ENCODE peak calls at places on chromosomes 13 and 19, in six cellular contexts. Y is CD4-positive, alpha-beta memory T cell; E is ascending aorta; X is substantia nigra; A is uterus; S is OCI-LY7. C is an unnamed sample.

GRCh38 chr13:99063952-99064351 is 86.1 kb upstream of the DOCK9 start:
- DNase-seq in Y (no peak), E (no peak), X (no peak), A (no peak), S (no peak), C (no peak)

GRCh38 chr13:46478641-46479040 is 74.3 kb upstream of the LRCH1 start:
- DNase-seq in Y (no peak), E (no peak), X (no peak), A (no peak), S (no peak), C (no peak)

GRCh38 chr13:52599853-52600603 is 42.2 kb upstream of the HNRNPA1L2 start:
- DNase-seq in Y (no peak), E (no peak), X (peak), A (peak), S (peak), C (no peak)

GRCh38 chr19:15911599-15912237 is 13.8 kb upstream of the CYP4F2 start:
- DNase-seq in Y (no peak), E (no peak), X (no peak), A (no peak), S (no peak), C (no peak)

GRCh38 chr19:46376241-46377153 is 29.6 kb downstream of the PPP5C start:
- DNase-seq in Y (no peak), E (peak), X (no peak), A (no peak), S (no peak), C (no peak)

GRCh38 chr13:58619396-58620113 is 988.0 kb downstream of the PCDH17 start:
- DNase-seq in Y (no peak), E (no peak), X (no peak), A (no peak), S (no peak), C (no peak)

GRCh38 chr19:10915511-10916091 is 12.8 kb downstream of the YIPF2 start:
- DNase-seq in Y (no peak), E (no peak), X (no peak), A (no peak), S (no peak), C (no peak)

GRCh38 chr13:51825165-51825592 is 19.8 kb downstream of the TMEM272 start:
- DNase-seq in Y (peak), E (no peak), X (no peak), A (peak), S (peak), C (no peak)

GRCh38 chr13:28355822-28356371 is 139.0 kb downstream of the FLT1 start:
- DNase-seq in Y (no peak), E (no peak), X (no peak), A (no peak), S (no peak), C (no peak)

GRCh38 chr13:87698268-87698667 is 27.1 kb downstream of the SLITRK5 start:
- DNase-seq in Y (no peak), E (no peak), X (no peak), A (no peak), S (no peak), C (no peak)

GRCh38 chr13:48507024-48507423 is 25.9 kb downstream of the RCBTB2 start:
- DNase-seq in Y (no peak), E (no peak), X (no peak), A (no peak), S (no peak), C (peak)

GRCh38 chr19:16252459-16253205 is 54.9 kb downstream of the AP1M1 start:
- DNase-seq in Y (no peak), E (no peak), X (peak), A (no peak), S (peak), C (no peak)

GRCh38 chr19:10921909-10922637 is 6.4 kb downstream of the YIPF2 start:
- DNase-seq in Y (no peak), E (no peak), X (no peak), A (no peak), S (no peak), C (no peak)

GRCh38 chr13:107866666-107867623 is 348.4 kb downstream of the LIG4 start:
- DNase-seq in Y (no peak), E (no peak), X (peak), A (no peak), S (no peak), C (no peak)

GRCh38 chr13:50375792-50376191 is 360.5 kb downstream of the KCNRG start:
- DNase-seq in Y (no peak), E (no peak), X (no peak), A (no peak), S (peak), C (no peak)

GRCh38 chr19:44741841-44742352 is 6.6 kb upstream of the BCL3 start:
- DNase-seq in Y (no peak), E (peak), X (peak), A (peak), S (no peak), C (peak)

GRCh38 chr13:67635754-67636153 is 405.6 kb upstream of the PCDH9 start:
- DNase-seq in Y (no peak), E (no peak), X (no peak), A (no peak), S (no peak), C (no peak)

GRCh38 chr13:110345266-110345665 is 38.2 kb downstream of the COL4A2 start:
- DNase-seq in Y (no peak), E (no peak), X (no peak), A (peak), S (no peak), C (no peak)

GRCh38 chr13:58369941-58370340 is 738.4 kb downstream of the PCDH17 start:
- DNase-seq in Y (no peak), E (no peak), X (no peak), A (no peak), S (no peak), C (no peak)

GRCh38 chr13:101654916-101655315 is 202.4 kb downstream of the ITGBL1 start:
- DNase-seq in Y (no peak), E (no peak), X (no peak), A (no peak), S (no peak), C (no peak)

GRCh38 chr19:38527466-38528136 is 90.2 kb downstream of the MAP4K1 start:
- DNase-seq in Y (no peak), E (no peak), X (no peak), A (no peak), S (peak), C (no peak)

GRCh38 chr13:110289174-110289573 is 17.8 kb downstream of the COL4A1 start:
- DNase-seq in Y (no peak), E (no peak), X (no peak), A (no peak), S (no peak), C (no peak)

GRCh38 chr19:39402417-39403297 is 4.0 kb upstream of the ZFP36 start:
- DNase-seq in Y (peak), E (peak), X (peak), A (peak), S (peak), C (no peak)

GRCh38 chr19:55473201-55473600 is 3.2 kb upstream of the ZNF628 start:
- DNase-seq in Y (no peak), E (no peak), X (no peak), A (no peak), S (no peak), C (no peak)

GRCh38 chr13:92103673-92104296 is 705.4 kb downstream of the GPC5 start:
- DNase-seq in Y (no peak), E (no peak), X (no peak), A (no peak), S (no peak), C (no peak)

GRCh38 chr19:6738726-6739389 is 622 bp upstream of the TRIP10 start:
- DNase-seq in Y (no peak), E (peak), X (no peak), A (peak), S (peak), C (no peak)

GRCh38 chr19:40420451-40420765 is 5.4 kb downstream of the SERTAD1 start:
- DNase-seq in Y (no peak), E (no peak), X (no peak), A (no peak), S (no peak), C (no peak)

GRCh38 chr19:1471514-1472107 is 7.4 kb downstream of the C19orf25 start:
- DNase-seq in Y (no peak), E (no peak), X (no peak), A (no peak), S (peak), C (no peak)

GRCh38 chr19:35315883-35316282 is 13.1 kb upstream of the CD22 start:
- DNase-seq in Y (no peak), E (no peak), X (no peak), A (no peak), S (peak), C (no peak)

GRCh38 chr13:31172001-31172400 is 10.3 kb upstream of the HSPH1 start:
- DNase-seq in Y (no peak), E (no peak), X (no peak), A (no peak), S (no peak), C (peak)

GRCh38 chr19:46732966-46733692 is 12.7 kb upstream of the FKRP start:
- DNase-seq in Y (no peak), E (no peak), X (peak), A (no peak), S (no peak), C (no peak)

GRCh38 chr13:47480121-47480520 is 521.0 kb downstream of the SUCLA2 start:
- DNase-seq in Y (no peak), E (no peak), X (no peak), A (no peak), S (no peak), C (no peak)

GRCh38 chr13:66212511-66212910 is 1017.6 kb downstream of the PCDH9 start:
- DNase-seq in Y (no peak), E (no peak), X (no peak), A (no peak), S (peak), C (no peak)

GRCh38 chr13:113746671-113747070 is 12.4 kb upstream of the TMEM255B start:
- DNase-seq in Y (no peak), E (no peak), X (no peak), A (no peak), S (no peak), C (no peak)

GRCh38 chr13:114110091-114110829 is 22.2 kb downstream of the RASA3 start:
- DNase-seq in Y (peak), E (peak), X (peak), A (peak), S (peak), C (no peak)

GRCh38 chr13:72383646-72384045 is 343.8 kb downstream of the MZT1 start:
- DNase-seq in Y (no peak), E (no peak), X (no peak), A (no peak), S (no peak), C (no peak)

GRCh38 chr19:41000310-41000737 is 9.2 kb downstream of the CYP2B6 start:
- DNase-seq in Y (no peak), E (no peak), X (no peak), A (no peak), S (no peak), C (no peak)

GRCh38 chr13:66069570-66069969 is 1160.6 kb downstream of the PCDH9 start:
- DNase-seq in Y (no peak), E (no peak), X (no peak), A (no peak), S (no peak), C (no peak)

GRCh38 chr19:29662604-29663404 is 2.5 kb upstream of the PLEKHF1 start:
- DNase-seq in Y (no peak), E (peak), X (peak), A (peak), S (no peak), C (no peak)

GRCh38 chr19:12721656-12722565 is 1.8 kb downstream of the TNPO2 start:
- DNase-seq in Y (peak), E (peak), X (peak), A (peak), S (peak), C (no peak)

GRCh38 chr13:34513526-34513925 is 428.5 kb upstream of the NBEA start:
- DNase-seq in Y (no peak), E (no peak), X (no peak), A (no peak), S (no peak), C (no peak)
- H3K27ac ChIP-seq in Y (no peak), E (no peak), X (no peak), A (no peak), S (no peak), C (no peak)

GRCh38 chr19:50384685-50385535 is 763 bp downstream of the POLD1 start:
- DNase-seq in Y (no peak), E (no peak), X (no peak), A (no peak), S (no peak), C (no peak)

GRCh38 chr19:50383307-50383851 is 768 bp upstream of the POLD1 start:
- DNase-seq in Y (peak), E (no peak), X (no peak), A (no peak), S (no peak), C (no peak)

GRCh38 chr19:50381881-50382729 is 2.0 kb upstream of the POLD1 start:
- DNase-seq in Y (no peak), E (no peak), X (no peak), A (no peak), S (no peak), C (no peak)

GRCh38 chr19:50387176-50387867 is 3.2 kb downstream of the POLD1 start:
- DNase-seq in Y (no peak), E (peak), X (peak), A (no peak), S (no peak), C (no peak)

GRCh38 chr19:50383852-50384684 is at the start of gene POLD1:
- DNase-seq in Y (peak), E (peak), X (peak), A (peak), S (peak), C (peak)
- H3K27ac ChIP-seq in Y (peak), E (peak), X (peak), A (peak), S (peak), C (peak)

GRCh38 chr19:48989701-48990291 is 3.3 kb downstream of the GYS1 start:
- DNase-seq in Y (no peak), E (no peak), X (peak), A (no peak), S (no peak), C (no peak)
- H3K27ac ChIP-seq in Y (no peak), E (peak), X (no peak), A (peak), S (no peak), C (no peak)

GRCh38 chr19:33434090-33434885 is 60.8 kb downstream of the CEBPG start:
- DNase-seq in Y (no peak), E (no peak), X (no peak), A (no peak), S (no peak), C (no peak)
- H3K27ac ChIP-seq in Y (no peak), E (no peak), X (no peak), A (no peak), S (no peak), C (no peak)

GRCh38 chr19:3109491-3109890 is 15.3 kb downstream of the GNA11 start:
- DNase-seq in Y (no peak), E (no peak), X (no peak), A (no peak), S (no peak), C (no peak)
- H3K27ac ChIP-seq in Y (no peak), E (no peak), X (no peak), A (no peak), S (no peak), C (no peak)

C was measured in epithelial cell of prostate.